ENCODE peak calls at places on chromosomes 5 and 9, in eight cellular contexts. M, R, U, W, X, C, I and O are unnamed samples.

GRCh38 chr5:72554897-72555296 is 47.7 kb upstream of the ZNF366 start:
- DNase-seq in M (no peak), R (no peak), U (no peak), W (no peak), X (no peak), C (no peak), I (no peak), O (no peak)

GRCh38 chr5:39015743-39016586 is 58.2 kb downstream of the RICTOR start:
- DNase-seq in M (no peak), R (no peak), U (no peak), W (peak), X (no peak), C (no peak), I (peak), O (no peak)

GRCh38 chr9:125844611-125845010 is 97.4 kb downstream of the PBX3 start:
- DNase-seq in M (no peak), R (no peak), U (no peak), W (no peak), X (no peak), C (no peak), I (no peak), O (no peak)

GRCh38 chr5:53355316-53355715 is 125.1 kb upstream of the FST start:
- DNase-seq in M (no peak), R (no peak), U (peak), W (peak), X (no peak), C (no peak), I (no peak), O (no peak)

GRCh38 chr9:31715250-31715649 is 669.2 kb upstream of the ACO1 start:
- DNase-seq in M (no peak), R (peak), U (no peak), W (peak), X (no peak), C (no peak), I (peak), O (no peak)

GRCh38 chr9:137219757-137220316 is 2.2 kb downstream of the RNF208 start:
- DNase-seq in M (no peak), R (no peak), U (no peak), W (no peak), X (no peak), C (no peak), I (no peak), O (no peak)

GRCh38 chr9:3088166-3088702 is 244.3 kb upstream of the PUM3 start:
- DNase-seq in M (no peak), R (no peak), U (no peak), W (no peak), X (no peak), C (no peak), I (no peak), O (no peak)

GRCh38 chr5:32679218-32679617 is 31.9 kb upstream of the NPR3 start:
- DNase-seq in M (no peak), R (no peak), U (no peak), W (no peak), X (peak), C (no peak), I (peak), O (no peak)

GRCh38 chr5:106962464-106963230 is 708.1 kb downstream of the EFNA5 start:
- DNase-seq in M (no peak), R (no peak), U (no peak), W (peak), X (no peak), C (no peak), I (no peak), O (no peak)

GRCh38 chr9:71681708-71682268 is 86.5 kb downstream of the CEMIP2 start:
- DNase-seq in M (no peak), R (no peak), U (peak), W (peak), X (no peak), C (no peak), I (peak), O (no peak)

GRCh38 chr9:121776009-121776738 is 124.7 kb downstream of the DAB2IP start:
- DNase-seq in M (no peak), R (no peak), U (no peak), W (no peak), X (no peak), C (no peak), I (no peak), O (no peak)

GRCh38 chr9:36980148-36980974 is 53.7 kb downstream of the PAX5 start:
- DNase-seq in M (no peak), R (no peak), U (no peak), W (no peak), X (no peak), C (no peak), I (no peak), O (no peak)

GRCh38 chr9:33159760-33160127 is 7.4 kb downstream of the B4GALT1 start:
- DNase-seq in M (peak), R (peak), U (peak), W (peak), X (no peak), C (no peak), I (peak), O (no peak)

GRCh38 chr9:35615981-35616680 is 2.1 kb downstream of the CD72 start:
- DNase-seq in M (peak), R (no peak), U (no peak), W (no peak), X (no peak), C (no peak), I (no peak), O (no peak)

GRCh38 chr5:14460844-14461398 is 120.7 kb upstream of the OTULINL start:
- DNase-seq in M (no peak), R (no peak), U (no peak), W (no peak), X (no peak), C (no peak), I (no peak), O (no peak)

GRCh38 chr5:139960723-139961383 is 82.2 kb downstream of the NRG2 start:
- DNase-seq in M (no peak), R (no peak), U (no peak), W (no peak), X (no peak), C (no peak), I (no peak), O (peak)

GRCh38 chr5:96763012-96763411 is 44.7 kb downstream of the ERAP1 start:
- DNase-seq in M (no peak), R (no peak), U (no peak), W (no peak), X (no peak), C (no peak), I (no peak), O (no peak)

GRCh38 chr5:41418220-41419031 is 92.0 kb downstream of the PLCXD3 start:
- DNase-seq in M (no peak), R (no peak), U (no peak), W (peak), X (no peak), C (no peak), I (peak), O (no peak)

GRCh38 chr5:80254767-80255424 is 952 bp downstream of the SERINC5 start:
- DNase-seq in M (no peak), R (peak), U (peak), W (peak), X (no peak), C (no peak), I (peak), O (no peak)

GRCh38 chr9:137141976-137142936 is 3.3 kb downstream of the GRIN1 start:
- DNase-seq in M (no peak), R (no peak), U (no peak), W (no peak), X (no peak), C (no peak), I (no peak), O (no peak)

GRCh38 chr5:83636141-83636540 is 84.5 kb downstream of the HAPLN1 start:
- DNase-seq in M (no peak), R (no peak), U (peak), W (peak), X (no peak), C (no peak), I (peak), O (no peak)

GRCh38 chr5:14183187-14183939 is 40.2 kb downstream of the TRIO start:
- DNase-seq in M (no peak), R (no peak), U (no peak), W (peak), X (no peak), C (peak), I (no peak), O (no peak)

GRCh38 chr5:119049824-119050449 is 20.9 kb upstream of the DMXL1 start:
- DNase-seq in M (no peak), R (no peak), U (no peak), W (peak), X (no peak), C (no peak), I (peak), O (no peak)

GRCh38 chr9:27572566-27572917 is 739 bp downstream of the C9orf72 start:
- DNase-seq in M (no peak), R (peak), U (peak), W (peak), X (peak), C (peak), I (peak), O (no peak)

GRCh38 chr5:1536298-1537165 is 12.8 kb upstream of the LPCAT1 start:
- DNase-seq in M (peak), R (peak), U (no peak), W (no peak), X (no peak), C (no peak), I (no peak), O (no peak)

GRCh38 chr5:14671414-14671813 is 6.9 kb downstream of the OTULIN start:
- DNase-seq in M (no peak), R (no peak), U (no peak), W (peak), X (no peak), C (no peak), I (peak), O (no peak)

GRCh38 chr5:90020575-90021535 is 388.7 kb downstream of the CETN3 start:
- DNase-seq in M (no peak), R (no peak), U (no peak), W (peak), X (peak), C (no peak), I (peak), O (no peak)

GRCh38 chr9:92661761-92662160 is 8.2 kb downstream of the IPPK start:
- DNase-seq in M (peak), R (no peak), U (no peak), W (no peak), X (no peak), C (no peak), I (no peak), O (no peak)

GRCh38 chr5:15515229-15515628 is 15.2 kb downstream of the FBXL7 start:
- DNase-seq in M (no peak), R (no peak), U (no peak), W (no peak), X (no peak), C (no peak), I (peak), O (no peak)

GRCh38 chr9:122835313-122835731 is 6.9 kb upstream of the PDCL start:
- DNase-seq in M (no peak), R (no peak), U (no peak), W (no peak), X (no peak), C (no peak), I (no peak), O (no peak)

GRCh38 chr5:10725636-10726035 is 35.4 kb downstream of the DAP start:
- DNase-seq in M (no peak), R (no peak), U (no peak), W (no peak), X (no peak), C (no peak), I (no peak), O (no peak)

GRCh38 chr5:41511241-41511640 is 840 bp upstream of the PLCXD3 start:
- DNase-seq in M (no peak), R (no peak), U (no peak), W (no peak), X (no peak), C (no peak), I (no peak), O (no peak)

GRCh38 chr9:83062653-83063527 is at the start of gene RASEF:
- DNase-seq in M (peak), R (peak), U (peak), W (peak), X (peak), C (no peak), I (no peak), O (peak)

GRCh38 chr9:12694013-12694412 is 828 bp downstream of the TYRP1 start:
- DNase-seq in M (no peak), R (no peak), U (no peak), W (no peak), X (no peak), C (no peak), I (no peak), O (no peak)

GRCh38 chr5:142608094-142608493 is 77.8 kb downstream of the FGF1 start:
- DNase-seq in M (no peak), R (no peak), U (no peak), W (no peak), X (no peak), C (no peak), I (no peak), O (no peak)

GRCh38 chr9:107208121-107208520 is 75.0 kb upstream of the RAD23B start:
- DNase-seq in M (no peak), R (no peak), U (no peak), W (peak), X (no peak), C (no peak), I (peak), O (no peak)

GRCh38 chr9:137488330-137488653 is 29.2 kb upstream of the NSMF start:
- DNase-seq in M (no peak), R (no peak), U (peak), W (no peak), X (no peak), C (no peak), I (peak), O (no peak)

GRCh38 chr9:108057421-108058136 is 568.0 kb upstream of the KLF4 start:
- DNase-seq in M (no peak), R (no peak), U (peak), W (peak), X (peak), C (peak), I (peak), O (no peak)

GRCh38 chr5:173855162-173855994 is 32.8 kb upstream of the CPEB4 start:
- DNase-seq in M (no peak), R (no peak), U (no peak), W (peak), X (no peak), C (no peak), I (no peak), O (no peak)

GRCh38 chr9:129885018-129885669 is 49.9 kb downstream of the USP20 start:
- DNase-seq in M (peak), R (peak), U (peak), W (no peak), X (peak), C (no peak), I (no peak), O (no peak)
- TF ChIP-seq CTCF in M (no peak), R (no peak), U (no peak), W (no peak), X (no peak), C (no peak), I (no peak), O (no peak)

DNA sequence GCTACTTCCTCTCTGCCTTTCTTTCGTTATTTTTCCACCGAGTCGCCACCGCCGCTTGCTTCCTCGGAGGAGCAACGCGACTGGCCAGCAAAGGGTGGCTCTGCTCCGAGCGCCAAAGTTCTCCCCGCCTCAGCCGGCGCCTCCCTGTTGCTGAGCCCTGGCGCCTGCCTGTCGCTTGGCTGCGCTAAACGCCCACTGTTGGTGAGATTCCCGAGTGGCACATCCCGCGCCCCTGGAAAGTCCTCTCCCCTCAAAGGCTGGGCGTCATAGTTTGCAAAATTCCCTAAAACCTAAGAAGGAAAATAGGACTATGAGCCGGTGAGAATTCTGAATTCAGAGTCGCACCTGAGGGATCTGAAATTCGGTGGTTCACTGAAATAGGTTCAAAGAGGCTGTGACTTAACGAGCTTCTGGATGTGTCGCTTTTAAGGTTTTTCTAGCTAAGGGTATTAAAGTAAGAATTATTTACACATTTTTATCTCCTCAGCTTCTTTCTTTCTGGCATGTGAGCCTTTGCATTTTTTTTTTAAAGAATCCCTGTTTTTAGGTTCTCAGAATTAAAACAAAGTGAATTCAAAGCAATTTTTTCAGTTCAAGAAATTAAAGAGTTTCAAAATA is at the start of gene GRIN3A:
- DNase-seq in M (peak), R (no peak), U (peak), W (no peak), X (peak), C (no peak), I (no peak), O (no peak)
- TF ChIP-seq CTCF in M (no peak), R (no peak), U (no peak), W (no peak), X (no peak), C (no peak), I (no peak), O (peak)

GRCh38 chr5:59184769-59185168 is 601.9 kb downstream of the RAB3C start:
- DNase-seq in M (no peak), R (no peak), U (no peak), W (no peak), X (no peak), C (no peak), I (no peak), O (no peak)
- TF ChIP-seq CTCF in M (no peak), R (no peak), U (no peak), W (no peak), X (no peak), C (no peak), I (no peak), O (no peak)

GRCh38 chr5:113330533-113331200 is 104.1 kb downstream of the TSSK1B start:
- DNase-seq in M (peak), R (no peak), U (no peak), W (peak), X (peak), C (peak), I (peak), O (no peak)
- TF ChIP-seq CTCF in M (peak), R (peak), U (no peak), W (no peak), X (no peak), C (no peak), I (peak), O (peak)

GRCh38 chr5:150065346-150065745 is 21.0 kb downstream of the CSF1R start:
- DNase-seq in M (peak), R (no peak), U (no peak), W (peak), X (no peak), C (peak), I (no peak), O (no peak)
- TF ChIP-seq CTCF in M (no peak), R (no peak), U (no peak), W (no peak), X (no peak), C (no peak), I (no peak), O (no peak)

GRCh38 chr9:134365791-134366222 is 39.6 kb downstream of the RXRA start:
- DNase-seq in M (peak), R (peak), U (no peak), W (peak), X (no peak), C (peak), I (peak), O (no peak)
- TF ChIP-seq CTCF in M (no peak), R (no peak), U (no peak), W (peak), X (no peak), C (no peak), I (no peak), O (no peak)

GRCh38 chr5:61744690-61745619 is 412.9 kb downstream of the ZSWIM6 start:
- DNase-seq in M (no peak), R (peak), U (peak), W (no peak), X (peak), C (no peak), I (no peak), O (no peak)
- TF ChIP-seq CTCF in M (no peak), R (no peak), U (no peak), W (no peak), X (no peak), C (no peak), I (no peak), O (no peak)

GRCh38 chr5:66966439-66966838 is 230.2 kb downstream of the CD180 start:
- DNase-seq in M (no peak), R (no peak), U (peak), W (no peak), X (no peak), C (no peak), I (no peak), O (no peak)
- TF ChIP-seq CTCF in M (no peak), R (no peak), U (no peak), W (no peak), X (no peak), C (no peak), I (no peak), O (no peak)